ENCODE peak calls at places on chromosomes 16 and 17, in seven cellular contexts. U is DND-41; W is stimulated activated CD8-positive, alpha-beta memory T cell treated with anti-CD3 and anti-CD28 coated beads, Interleukin-4, amount 100 ng/mL, for 1 hour; B is T-helper 9 cell; T is heart right ventricle; Y is RCC 7860; I is anterior cingulate cortex. M is an unnamed sample.

GRCh38 chr17:2312736-2313135 is 9.0 kb downstream of the SRR start:
- DNase-seq in U (no peak), Y (no peak), I (no peak), T (no peak), B (no peak), W (no peak), M (no peak)

GRCh38 chr17:79188048-79188447 is 113.4 kb downstream of the ENGASE start:
- DNase-seq in Y (peak), I (no peak), B (no peak), W (no peak), T (no peak), U (no peak), M (no peak)

GRCh38 chr17:68446626-68447041 is 10.7 kb downstream of the WIPI1 start:
- DNase-seq in T (no peak), U (peak), Y (no peak), I (no peak), B (no peak), W (no peak), M (no peak)

GRCh38 chr16:31476305-31477219 is 4.6 kb downstream of the TGFB1I1 start:
- DNase-seq in Y (no peak), U (peak), B (peak), W (peak), I (no peak), T (peak), M (no peak)

GRCh38 chr17:17088511-17089205 is 46.4 kb downstream of the MPRIP start:
- DNase-seq in W (no peak), T (no peak), B (no peak), U (no peak), Y (no peak), I (no peak), M (no peak)

GRCh38 chr16:2858245-2859025 is 465 bp upstream of the PRSS22 start:
- DNase-seq in Y (no peak), T (no peak), W (no peak), U (no peak), I (no peak), B (no peak), M (peak)

GRCh38 chr16:89842471-89843408 is 14.5 kb downstream of the SPIRE2 start:
- DNase-seq in W (no peak), U (no peak), T (peak), B (no peak), Y (peak), I (no peak), M (peak)

GRCh38 chr16:29111421-29111820 is 126.6 kb downstream of the LAT start:
- DNase-seq in B (no peak), Y (no peak), W (no peak), T (no peak), I (no peak), U (no peak), M (no peak)

GRCh38 chr16:89746043-89746442 is 24.7 kb downstream of the ZNF276 start:
- DNase-seq in U (no peak), Y (no peak), T (no peak), W (no peak), B (no peak), I (no peak), M (no peak)

GRCh38 chr16:87860553-87861299 is 8.6 kb downstream of the SLC7A5 start:
- DNase-seq in Y (peak), B (no peak), T (no peak), I (no peak), U (no peak), W (no peak), M (no peak)

GRCh38 chr16:85437161-85438052 is 175.7 kb upstream of the GSE1 start:
- DNase-seq in B (no peak), T (no peak), W (no peak), Y (no peak), I (no peak), U (no peak), M (no peak)

GRCh38 chr17:81852237-81852636 is 8.1 kb downstream of the P4HB start:
- DNase-seq in I (no peak), B (no peak), Y (no peak), U (no peak), W (no peak), T (no peak), M (no peak)

GRCh38 chr17:37446027-37446426 is 39.3 kb downstream of the TADA2A start:
- DNase-seq in B (no peak), T (no peak), U (no peak), W (no peak), Y (peak), I (no peak), M (no peak)

M was measured in mammary epithelial cell.